ENCODE peak calls at places on chromosomes 4 and X, in seven cellular contexts. One of them, this sample, is unnamed.

GRCh38 chrX:138745215-138745614 is 33.7 kb upstream of the FGF13 start:
- DNase-seq in esophagus muscularis mucosa: no peak
- DNase-seq in PC-3: peak
- DNase-seq in fibroblast of villous mesenchyme: peak
- DNase-seq in lower leg skin: no peak
- DNase-seq in effector memory CD4-positive, alpha-beta T cell: no peak
- DNase-seq in cardiac fibroblast: peak
- DNase-seq in this sample: peak

GRCh38 chr4:142566780-142567179 is 279.3 kb downstream of the INPP4B start:
- DNase-seq in esophagus muscularis mucosa: no peak
- DNase-seq in PC-3: no peak
- DNase-seq in lower leg skin: no peak
- DNase-seq in effector memory CD4-positive, alpha-beta T cell: no peak
- DNase-seq in fibroblast of villous mesenchyme: no peak
- DNase-seq in cardiac fibroblast: no peak
- DNase-seq in this sample: no peak

GRCh38 chr4:113293043-113293560 is 243.6 kb downstream of the ANK2 start:
- DNase-seq in lower leg skin: no peak
- DNase-seq in effector memory CD4-positive, alpha-beta T cell: no peak
- DNase-seq in PC-3: no peak
- DNase-seq in cardiac fibroblast: peak
- DNase-seq in fibroblast of villous mesenchyme: peak
- DNase-seq in esophagus muscularis mucosa: no peak
- DNase-seq in this sample: peak

GRCh38 chr4:92488496-92488895 is 184.7 kb downstream of the GRID2 start:
- DNase-seq in fibroblast of villous mesenchyme: no peak
- DNase-seq in cardiac fibroblast: no peak
- DNase-seq in lower leg skin: no peak
- DNase-seq in effector memory CD4-positive, alpha-beta T cell: no peak
- DNase-seq in PC-3: no peak
- DNase-seq in esophagus muscularis mucosa: no peak
- DNase-seq in this sample: no peak

GRCh38 chr4:91032725-91033445 is 905.7 kb downstream of the CCSER1 start:
- DNase-seq in esophagus muscularis mucosa: no peak
- DNase-seq in lower leg skin: no peak
- DNase-seq in fibroblast of villous mesenchyme: no peak
- DNase-seq in PC-3: no peak
- DNase-seq in effector memory CD4-positive, alpha-beta T cell: no peak
- DNase-seq in cardiac fibroblast: no peak
- DNase-seq in this sample: no peak

GRCh38 chrX:5236096-5236495 is 992.6 kb downstream of the NLGN4X start:
- DNase-seq in lower leg skin: no peak
- DNase-seq in esophagus muscularis mucosa: no peak
- DNase-seq in cardiac fibroblast: no peak
- DNase-seq in effector memory CD4-positive, alpha-beta T cell: no peak
- DNase-seq in PC-3: peak
- DNase-seq in fibroblast of villous mesenchyme: no peak
- DNase-seq in this sample: no peak

GRCh38 chr4:99665981-99666380 is 8.4 kb upstream of the C4orf54 start:
- DNase-seq in fibroblast of villous mesenchyme: no peak
- DNase-seq in PC-3: no peak
- DNase-seq in effector memory CD4-positive, alpha-beta T cell: no peak
- DNase-seq in cardiac fibroblast: no peak
- DNase-seq in esophagus muscularis mucosa: no peak
- DNase-seq in lower leg skin: no peak
- DNase-seq in this sample: no peak

GRCh38 chr4:105474110-105474518 is 252 bp upstream of the PPA2 start:
- DNase-seq in esophagus muscularis mucosa: peak
- DNase-seq in lower leg skin: peak
- DNase-seq in effector memory CD4-positive, alpha-beta T cell: no peak
- DNase-seq in PC-3: no peak
- DNase-seq in fibroblast of villous mesenchyme: no peak
- DNase-seq in cardiac fibroblast: peak
- DNase-seq in this sample: peak

GRCh38 chr4:22338806-22339205 is 177.1 kb downstream of the ADGRA3 start:
- DNase-seq in fibroblast of villous mesenchyme: no peak
- DNase-seq in effector memory CD4-positive, alpha-beta T cell: no peak
- DNase-seq in esophagus muscularis mucosa: no peak
- DNase-seq in cardiac fibroblast: peak
- DNase-seq in PC-3: no peak
- DNase-seq in lower leg skin: no peak
- DNase-seq in this sample: peak

GRCh38 chrX:101231080-101231479 is 11.5 kb downstream of the DRP2 start:
- DNase-seq in cardiac fibroblast: no peak
- DNase-seq in fibroblast of villous mesenchyme: no peak
- DNase-seq in esophagus muscularis mucosa: no peak
- DNase-seq in lower leg skin: no peak
- DNase-seq in PC-3: no peak
- DNase-seq in effector memory CD4-positive, alpha-beta T cell: no peak
- DNase-seq in this sample: no peak

GRCh38 chr4:3735196-3735595 is 31.0 kb upstream of the ADRA2C start:
- DNase-seq in fibroblast of villous mesenchyme: no peak
- DNase-seq in esophagus muscularis mucosa: no peak
- DNase-seq in cardiac fibroblast: no peak
- DNase-seq in PC-3: no peak
- DNase-seq in effector memory CD4-positive, alpha-beta T cell: no peak
- DNase-seq in lower leg skin: no peak
- DNase-seq in this sample: no peak

GRCh38 chr4:100926039-100926717 is 408.4 kb upstream of the EMCN start:
- DNase-seq in fibroblast of villous mesenchyme: no peak
- DNase-seq in lower leg skin: no peak
- DNase-seq in cardiac fibroblast: no peak
- DNase-seq in esophagus muscularis mucosa: no peak
- DNase-seq in PC-3: no peak
- DNase-seq in effector memory CD4-positive, alpha-beta T cell: no peak
- DNase-seq in this sample: no peak

GRCh38 chr4:126180642-126181041 is 865.9 kb downstream of the FAT4 start:
- DNase-seq in PC-3: no peak
- DNase-seq in fibroblast of villous mesenchyme: no peak
- DNase-seq in lower leg skin: no peak
- DNase-seq in cardiac fibroblast: no peak
- DNase-seq in effector memory CD4-positive, alpha-beta T cell: no peak
- DNase-seq in esophagus muscularis mucosa: no peak
- DNase-seq in this sample: no peak

DNA sequence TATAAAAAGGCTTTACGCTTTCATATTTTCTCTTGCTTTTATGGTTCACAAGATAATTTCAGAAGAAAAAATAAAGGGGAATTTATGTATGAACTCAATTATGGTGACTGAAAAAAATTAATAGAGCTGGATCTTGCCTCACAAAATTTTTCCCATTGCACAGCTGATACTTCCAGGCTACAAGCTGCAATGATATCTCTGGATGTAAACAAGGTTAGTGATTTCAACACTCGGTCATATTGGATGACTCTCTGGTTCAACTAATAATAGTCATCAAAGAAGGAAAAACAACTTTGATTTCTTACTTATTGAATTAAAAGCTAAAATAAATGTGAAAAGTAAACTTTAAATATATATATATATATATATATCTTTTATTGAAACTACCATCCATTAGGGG is 868.0 kb downstream of the FAT4 start:
- DNase-seq in effector memory CD4-positive, alpha-beta T cell: no peak
- DNase-seq in lower leg skin: no peak
- DNase-seq in fibroblast of villous mesenchyme: peak
- DNase-seq in PC-3: no peak
- DNase-seq in esophagus muscularis mucosa: no peak
- DNase-seq in cardiac fibroblast: no peak
- DNase-seq in this sample: peak
- H3K4me3 ChIP-seq in effector memory CD4-positive, alpha-beta T cell: no peak
- H3K4me3 ChIP-seq in lower leg skin: no peak
- H3K4me3 ChIP-seq in fibroblast of villous mesenchyme: no peak
- H3K4me3 ChIP-seq in PC-3: no peak
- H3K4me3 ChIP-seq in esophagus muscularis mucosa: no peak
- H3K4me3 ChIP-seq in cardiac fibroblast: no peak
- H3K4me3 ChIP-seq in this sample: no peak

GRCh38 chr4:163493643-163494359 is 689 bp upstream of the TMA16 start:
- DNase-seq in esophagus muscularis mucosa: no peak
- DNase-seq in cardiac fibroblast: no peak
- DNase-seq in PC-3: no peak
- DNase-seq in effector memory CD4-positive, alpha-beta T cell: no peak
- DNase-seq in lower leg skin: peak
- DNase-seq in fibroblast of villous mesenchyme: no peak
- DNase-seq in this sample: no peak

GRCh38 chr4:163494360-163495241 is at the start of gene TMA16:
- DNase-seq in effector memory CD4-positive, alpha-beta T cell: peak
- DNase-seq in PC-3: peak
- DNase-seq in fibroblast of villous mesenchyme: peak
- DNase-seq in lower leg skin: peak
- DNase-seq in cardiac fibroblast: peak
- DNase-seq in esophagus muscularis mucosa: peak
- DNase-seq in this sample: peak

GRCh38 chr4:163489929-163490328 is 4.6 kb upstream of the TMA16 start:
- DNase-seq in PC-3: no peak
- DNase-seq in fibroblast of villous mesenchyme: no peak
- DNase-seq in effector memory CD4-positive, alpha-beta T cell: no peak
- DNase-seq in esophagus muscularis mucosa: no peak
- DNase-seq in lower leg skin: no peak
- DNase-seq in cardiac fibroblast: no peak
- DNase-seq in this sample: no peak

GRCh38 chr4:163492951-163493504 is 1.5 kb upstream of the TMA16 start:
- DNase-seq in lower leg skin: no peak
- DNase-seq in PC-3: peak
- DNase-seq in effector memory CD4-positive, alpha-beta T cell: no peak
- DNase-seq in cardiac fibroblast: peak
- DNase-seq in esophagus muscularis mucosa: no peak
- DNase-seq in fibroblast of villous mesenchyme: no peak
- DNase-seq in this sample: no peak

GRCh38 chr4:163495900-163496299 is 1.4 kb downstream of the TMA16 start:
- DNase-seq in esophagus muscularis mucosa: no peak
- DNase-seq in effector memory CD4-positive, alpha-beta T cell: no peak
- DNase-seq in cardiac fibroblast: no peak
- DNase-seq in fibroblast of villous mesenchyme: no peak
- DNase-seq in lower leg skin: no peak
- DNase-seq in PC-3: no peak
- DNase-seq in this sample: no peak
- H3K4me3 ChIP-seq in esophagus muscularis mucosa: no peak
- H3K4me3 ChIP-seq in effector memory CD4-positive, alpha-beta T cell: peak
- H3K4me3 ChIP-seq in cardiac fibroblast: peak
- H3K4me3 ChIP-seq in fibroblast of villous mesenchyme: peak
- H3K4me3 ChIP-seq in lower leg skin: no peak
- H3K4me3 ChIP-seq in PC-3: peak
- H3K4me3 ChIP-seq in this sample: peak

DNA sequence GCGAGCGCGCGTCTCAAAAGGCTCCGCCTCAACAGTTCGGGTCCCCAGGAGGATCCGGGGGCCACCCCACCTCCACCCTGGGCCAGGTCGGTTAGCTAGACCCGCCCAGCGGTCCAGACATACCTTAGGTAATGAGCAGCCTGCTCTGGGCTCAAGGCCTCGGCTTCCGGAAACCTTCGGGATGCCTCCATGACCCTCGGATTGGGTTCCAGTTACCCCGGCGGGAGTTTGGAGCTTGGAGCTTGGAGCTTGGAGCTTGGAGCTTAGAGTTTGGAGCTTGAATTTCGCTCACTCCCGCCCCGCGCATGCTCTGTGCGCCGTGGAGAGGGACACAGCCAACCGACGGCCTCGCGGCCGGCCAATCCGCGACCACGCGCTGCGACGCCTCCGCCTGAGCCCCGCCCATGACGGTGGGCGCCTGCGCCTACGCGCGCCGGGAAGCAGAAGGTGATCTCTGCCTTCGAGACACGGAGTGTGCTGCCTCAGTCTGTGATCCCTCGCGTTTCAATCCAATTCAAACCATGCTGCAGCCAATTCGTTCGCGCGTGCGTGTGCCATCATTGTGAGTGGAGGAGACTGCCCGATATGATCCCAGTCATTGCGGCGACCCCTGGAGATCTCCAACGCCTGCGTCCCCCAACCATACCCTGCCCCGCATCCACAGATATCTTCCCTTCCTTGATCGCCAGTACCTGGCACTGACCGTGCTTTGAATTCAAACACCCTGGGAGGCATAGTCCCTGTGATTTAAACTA is at the start of gene ERCC6L:
- DNase-seq in effector memory CD4-positive, alpha-beta T cell: peak
- DNase-seq in PC-3: peak
- DNase-seq in lower leg skin: peak
- DNase-seq in esophagus muscularis mucosa: peak
- DNase-seq in cardiac fibroblast: peak
- DNase-seq in fibroblast of villous mesenchyme: peak
- DNase-seq in this sample: peak
- H3K4me3 ChIP-seq in effector memory CD4-positive, alpha-beta T cell: peak
- H3K4me3 ChIP-seq in PC-3: peak
- H3K4me3 ChIP-seq in lower leg skin: no peak
- H3K4me3 ChIP-seq in esophagus muscularis mucosa: peak
- H3K4me3 ChIP-seq in cardiac fibroblast: peak
- H3K4me3 ChIP-seq in fibroblast of villous mesenchyme: peak
- H3K4me3 ChIP-seq in this sample: peak

GRCh38 chrX:2188316-2188715 is 312.5 kb downstream of the DHRSX start:
- DNase-seq in lower leg skin: no peak
- DNase-seq in effector memory CD4-positive, alpha-beta T cell: no peak
- DNase-seq in PC-3: no peak
- DNase-seq in esophagus muscularis mucosa: no peak
- DNase-seq in cardiac fibroblast: peak
- DNase-seq in fibroblast of villous mesenchyme: no peak
- DNase-seq in this sample: no peak

GRCh38 chrX:2192584-2193272 is 308.0 kb downstream of the DHRSX start:
- DNase-seq in fibroblast of villous mesenchyme: no peak
- DNase-seq in lower leg skin: no peak
- DNase-seq in cardiac fibroblast: no peak
- DNase-seq in esophagus muscularis mucosa: no peak
- DNase-seq in effector memory CD4-positive, alpha-beta T cell: no peak
- DNase-seq in PC-3: no peak
- DNase-seq in this sample: no peak

GRCh38 chrX:2185341-2186082 is 315.3 kb downstream of the DHRSX start:
- DNase-seq in esophagus muscularis mucosa: no peak
- DNase-seq in PC-3: no peak
- DNase-seq in cardiac fibroblast: no peak
- DNase-seq in effector memory CD4-positive, alpha-beta T cell: no peak
- DNase-seq in lower leg skin: no peak
- DNase-seq in fibroblast of villous mesenchyme: no peak
- DNase-seq in this sample: no peak

GRCh38 chrX:2187352-2188115 is 313.2 kb downstream of the DHRSX start:
- DNase-seq in lower leg skin: no peak
- DNase-seq in cardiac fibroblast: no peak
- DNase-seq in PC-3: no peak
- DNase-seq in esophagus muscularis mucosa: no peak
- DNase-seq in effector memory CD4-positive, alpha-beta T cell: no peak
- DNase-seq in fibroblast of villous mesenchyme: no peak
- DNase-seq in this sample: no peak

GRCh38 chrX:2188840-2189239 is 311.9 kb downstream of the DHRSX start:
- DNase-seq in effector memory CD4-positive, alpha-beta T cell: no peak
- DNase-seq in esophagus muscularis mucosa: no peak
- DNase-seq in fibroblast of villous mesenchyme: no peak
- DNase-seq in cardiac fibroblast: no peak
- DNase-seq in lower leg skin: no peak
- DNase-seq in PC-3: no peak
- DNase-seq in this sample: no peak
- H3K4me3 ChIP-seq in effector memory CD4-positive, alpha-beta T cell: no peak
- H3K4me3 ChIP-seq in esophagus muscularis mucosa: no peak
- H3K4me3 ChIP-seq in fibroblast of villous mesenchyme: no peak
- H3K4me3 ChIP-seq in cardiac fibroblast: no peak
- H3K4me3 ChIP-seq in lower leg skin: no peak
- H3K4me3 ChIP-seq in PC-3: no peak
- H3K4me3 ChIP-seq in this sample: no peak

This sample was measured in fibroblast of pulmonary artery.